ENCODE peak calls at places on chromosomes 11 and 22, in four cellular contexts. T is tibial artery, Y is heart left ventricle, B is brain microvascular endothelial cell. J is an unnamed sample.

GRCh38 chr11:95922536-95923440 is 1.1 kb downstream of the MTMR2 start:
- DNase-seq in Y (no peak), T (no peak), B (no peak), J (no peak)

GRCh38 chr11:91860661-91861060 is 364.0 kb upstream of the FAT3 start:
- DNase-seq in Y (no peak), T (no peak), B (no peak), J (no peak)

GRCh38 chr22:31286360-31287255 is 5.7 kb downstream of the PIK3IP1 start:
- DNase-seq in B (no peak), Y (no peak), T (peak), J (peak)

GRCh38 chr22:23180893-23181762 is 819 bp downstream of the BCR start:
- DNase-seq in T (no peak), Y (peak), B (no peak), J (no peak)

GRCh38 chr11:3043315-3043871 is 13.8 kb downstream of the CARS1 start:
- DNase-seq in B (no peak), T (peak), Y (peak), J (no peak)

GRCh38 chr11:45213717-45214116 is 67.3 kb downstream of the PRDM11 start:
- DNase-seq in T (no peak), Y (no peak), B (no peak), J (no peak)

GRCh38 chr11:83725161-83725560 is 439.0 kb upstream of the CCDC90B start:
- DNase-seq in T (no peak), B (no peak), Y (no peak), J (no peak)

GRCh38 chr11:45624095-45624494 is 41.3 kb downstream of the CHST1 start:
- DNase-seq in Y (no peak), B (no peak), T (no peak), J (no peak)

GRCh38 chr22:22684605-22685561 is 40.5 kb downstream of the GGTLC2 start:
- DNase-seq in T (no peak), B (peak), Y (no peak), J (peak)

GRCh38 chr22:31279821-31280496 is 12.3 kb downstream of the PIK3IP1 start:
- DNase-seq in Y (no peak), B (no peak), T (no peak), J (no peak)

GRCh38 chr11:3865388-3866193 is 10.1 kb downstream of the STIM1 start:
- DNase-seq in Y (no peak), T (no peak), B (peak), J (no peak)

GRCh38 chr22:31440681-31441080 is 41.3 kb downstream of the DRG1 start:
- DNase-seq in Y (no peak), T (no peak), B (no peak), J (no peak)

GRCh38 chr11:114091791-114092397 is 32.4 kb downstream of the ZBTB16 start:
- DNase-seq in B (no peak), T (no peak), Y (no peak), J (no peak)

GRCh38 chr22:49967333-49968241 is 7.0 kb downstream of the PIM3 start:
- DNase-seq in Y (peak), T (peak), B (no peak), J (peak)

GRCh38 chr11:70243912-70244652 is 26.4 kb upstream of the PPFIA1 start:
- DNase-seq in B (peak), T (no peak), Y (no peak), J (no peak)

GRCh38 chr11:120805960-120806555 is 217.8 kb upstream of the TBCEL start:
- DNase-seq in Y (no peak), T (no peak), B (no peak), J (peak)

GRCh38 chr11:122423886-122424285 is 231.6 kb upstream of the UBASH3B start:
- DNase-seq in T (no peak), B (no peak), Y (no peak), J (no peak)

GRCh38 chr11:65431452-65432132 is 9.0 kb downstream of the NEAT1 start:
- DNase-seq in Y (no peak), T (peak), B (no peak), J (no peak)

GRCh38 chr22:43187171-43188099 is 501 bp upstream of the TTLL12 start:
- DNase-seq in T (peak), Y (peak), B (peak), J (peak)

GRCh38 chr11:109223441-109223840 is 198.5 kb upstream of the C11orf87 start:
- DNase-seq in T (no peak), B (no peak), Y (no peak), J (no peak)

GRCh38 chr11:45610627-45611026 is 54.8 kb downstream of the CHST1 start:
- DNase-seq in B (no peak), T (no peak), Y (peak), J (no peak)

GRCh38 chr11:130879836-130880235 is 36.4 kb downstream of the SNX19 start:
- DNase-seq in T (no peak), B (no peak), Y (no peak), J (no peak)

GRCh38 chr22:42560381-42560780 is 6.6 kb downstream of the SERHL2 start:
- DNase-seq in Y (no peak), T (no peak), B (no peak), J (peak)

GRCh38 chr11:38460429-38460828 is 1862.4 kb upstream of the RAG2 start:
- DNase-seq in T (no peak), Y (no peak), B (peak), J (no peak)

GRCh38 chr11:104075716-104076115 is 39.3 kb downstream of the DDI1 start:
- DNase-seq in B (no peak), Y (no peak), T (no peak), J (no peak)

GRCh38 chr22:36368359-36368983 is 19.3 kb downstream of the MYH9 start:
- DNase-seq in B (no peak), Y (peak), T (no peak), J (peak)

GRCh38 chr11:133776671-133777070 is 68.6 kb downstream of the SPATA19 start:
- DNase-seq in T (no peak), Y (no peak), B (no peak), J (no peak)

DNA sequence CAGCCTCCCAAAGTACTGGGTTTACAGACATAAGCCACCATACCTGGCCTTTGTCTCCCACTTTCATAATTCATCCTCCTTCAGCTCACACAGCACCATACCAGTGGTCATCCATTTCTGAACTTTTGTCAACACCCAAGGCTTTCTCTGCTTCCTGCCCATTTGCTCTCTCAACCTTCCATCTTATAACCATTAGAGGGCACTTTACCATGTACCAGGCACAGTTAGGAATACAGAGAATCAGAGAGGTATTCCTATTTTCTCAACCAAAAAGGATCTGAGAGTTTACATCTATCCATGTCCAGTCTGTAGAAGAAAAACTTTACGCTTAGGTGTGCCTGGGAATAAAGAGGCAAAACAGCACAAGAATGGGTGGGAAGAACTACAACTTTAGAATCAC is 397.6 kb downstream of the BUD13 start:
- DNase-seq in T (no peak), Y (no peak), B (no peak), J (no peak)
- H3K27ac ChIP-seq in T (no peak), Y (no peak), B (no peak), J (no peak)

DNA sequence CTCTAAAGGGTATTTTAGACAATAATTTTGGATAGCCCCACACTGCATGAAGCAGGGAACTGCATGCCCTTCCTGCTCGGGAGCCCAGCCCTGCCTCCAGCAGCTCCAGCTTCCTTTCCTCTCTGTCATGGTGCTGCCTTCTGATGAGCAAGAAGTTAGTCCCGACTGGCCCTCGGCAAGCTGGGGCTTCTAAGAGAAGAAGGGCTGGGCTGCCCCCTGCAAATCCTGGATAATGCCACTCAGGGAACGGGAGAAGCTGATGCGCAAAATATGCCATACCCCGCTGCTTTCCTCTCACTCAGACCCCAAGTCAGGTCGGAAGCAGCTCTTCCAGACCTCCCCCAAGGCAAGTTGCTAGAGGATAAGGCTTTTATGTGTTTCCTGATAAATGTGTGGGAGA is 296.3 kb downstream of the ETS1 start:
- DNase-seq in B (no peak), Y (peak), T (no peak), J (no peak)
- H3K27ac ChIP-seq in B (no peak), Y (peak), T (peak), J (no peak)

DNA sequence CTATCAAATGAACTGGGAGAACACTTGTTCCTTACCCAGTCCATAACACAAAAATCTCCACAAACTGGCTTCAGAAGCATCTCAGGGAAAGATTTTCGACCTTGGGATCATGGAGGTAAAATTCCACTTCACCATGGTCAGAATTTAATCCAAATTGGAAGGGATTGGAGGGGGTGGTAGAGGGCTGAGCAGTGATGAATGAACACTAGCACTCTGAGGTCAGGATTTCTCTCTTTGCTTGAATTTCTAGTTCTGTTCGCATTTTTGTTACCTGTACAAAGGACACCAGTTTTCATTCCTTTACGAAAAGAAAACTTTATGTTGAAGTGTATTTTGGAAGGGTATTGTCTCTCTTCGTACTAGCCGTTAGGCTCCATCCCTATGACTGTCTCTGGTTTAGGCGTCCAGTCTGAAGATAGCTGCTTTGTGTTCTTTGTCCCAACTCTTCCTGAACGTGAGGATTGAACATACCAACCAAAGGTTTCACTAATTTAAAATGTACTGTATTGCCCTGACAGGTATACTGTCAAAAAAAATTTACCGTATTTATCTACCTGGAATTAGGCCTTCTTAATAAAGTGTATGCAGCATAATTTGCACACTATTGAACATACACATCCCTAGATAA is 749 bp downstream of the GRAP2 start:
- DNase-seq in Y (no peak), B (no peak), T (no peak), J (no peak)
- H3K27ac ChIP-seq in Y (no peak), B (no peak), T (no peak), J (no peak)

GRCh38 chr11:73260127-73260457 is 12.0 kb upstream of the P2RY6 start:
- DNase-seq in T (no peak), Y (no peak), B (no peak), J (no peak)
- H3K27ac ChIP-seq in T (peak), Y (no peak), B (no peak), J (no peak)